ENCODE peak calls at places on chromosome X, in six cellular contexts. C, J, V, P, B and S are unnamed samples.

GRCh38 chrX:63400340-63400739 is 49.2 kb upstream of the SPIN4 start:
- DNase-seq in C (no peak), J (no peak), V (no peak), P (no peak), B (no peak), S (no peak)

GRCh38 chrX:641671-642435 is 11.3 kb downstream of the SHOX start:
- DNase-seq in C (no peak), J (peak), V (peak), P (no peak), B (peak), S (no peak)

GRCh38 chrX:53320543-53321215 is 39.3 kb upstream of the IQSEC2 start:
- DNase-seq in C (no peak), J (peak), V (peak), P (peak), B (peak), S (peak)

GRCh38 chrX:100642296-100642695 is 1.7 kb upstream of the SRPX2 start:
- DNase-seq in C (no peak), J (no peak), V (no peak), P (no peak), B (no peak), S (no peak)

GRCh38 chrX:120755066-120755846 is 120.4 kb downstream of the CT47B1 start:
- DNase-seq in C (no peak), J (no peak), V (no peak), P (peak), B (no peak), S (peak)

GRCh38 chrX:107978707-107979307 is 3.4 kb downstream of the TEX13B start:
- DNase-seq in C (peak), J (no peak), V (no peak), P (no peak), B (no peak), S (no peak)

GRCh38 chrX:134999469-134999868 is 8.7 kb downstream of the SMIM10 start:
- DNase-seq in C (peak), J (no peak), V (no peak), P (no peak), B (no peak), S (no peak)

GRCh38 chrX:11446331-11446730 is 153.1 kb downstream of the AMELX start:
- DNase-seq in C (no peak), J (no peak), V (no peak), P (no peak), B (no peak), S (no peak)

GRCh38 chrX:106619797-106620196 is 8.0 kb downstream of the RADX start:
- DNase-seq in C (peak), J (no peak), V (no peak), P (no peak), B (no peak), S (no peak)

GRCh38 chrX:71366674-71367256 is 608 bp downstream of the TAF1 start:
- DNase-seq in C (peak), J (peak), V (peak), P (no peak), B (no peak), S (no peak)

GRCh38 chrX:68666580-68666979 is 19.1 kb downstream of the STARD8 start:
- DNase-seq in C (no peak), J (no peak), V (no peak), P (no peak), B (no peak), S (no peak)

GRCh38 chrX:68660746-68661145 is 13.3 kb downstream of the STARD8 start:
- DNase-seq in C (no peak), J (no peak), V (no peak), P (no peak), B (no peak), S (no peak)

GRCh38 chrX:68669872-68670271 is 22.4 kb downstream of the STARD8 start:
- DNase-seq in C (no peak), J (no peak), V (no peak), P (no peak), B (no peak), S (no peak)

GRCh38 chrX:68669094-68669830 is 21.8 kb downstream of the STARD8 start:
- DNase-seq in C (no peak), J (no peak), V (no peak), P (no peak), B (no peak), S (no peak)

GRCh38 chrX:68665502-68665901 is 18.0 kb downstream of the STARD8 start:
- DNase-seq in C (no peak), J (no peak), V (peak), P (no peak), B (no peak), S (no peak)
- TF ChIP-seq CTCF in C (no peak), J (peak), V (no peak), P (no peak), B (no peak), S (no peak)

GRCh38 chrX:131818297-131818936 is 204.7 kb upstream of the STK26 start:
- DNase-seq in C (no peak), J (no peak), V (no peak), P (no peak), B (no peak), S (no peak)

GRCh38 chrX:131816551-131817136 is 206.5 kb upstream of the STK26 start:
- DNase-seq in C (no peak), J (no peak), V (peak), P (peak), B (peak), S (peak)

DNA sequence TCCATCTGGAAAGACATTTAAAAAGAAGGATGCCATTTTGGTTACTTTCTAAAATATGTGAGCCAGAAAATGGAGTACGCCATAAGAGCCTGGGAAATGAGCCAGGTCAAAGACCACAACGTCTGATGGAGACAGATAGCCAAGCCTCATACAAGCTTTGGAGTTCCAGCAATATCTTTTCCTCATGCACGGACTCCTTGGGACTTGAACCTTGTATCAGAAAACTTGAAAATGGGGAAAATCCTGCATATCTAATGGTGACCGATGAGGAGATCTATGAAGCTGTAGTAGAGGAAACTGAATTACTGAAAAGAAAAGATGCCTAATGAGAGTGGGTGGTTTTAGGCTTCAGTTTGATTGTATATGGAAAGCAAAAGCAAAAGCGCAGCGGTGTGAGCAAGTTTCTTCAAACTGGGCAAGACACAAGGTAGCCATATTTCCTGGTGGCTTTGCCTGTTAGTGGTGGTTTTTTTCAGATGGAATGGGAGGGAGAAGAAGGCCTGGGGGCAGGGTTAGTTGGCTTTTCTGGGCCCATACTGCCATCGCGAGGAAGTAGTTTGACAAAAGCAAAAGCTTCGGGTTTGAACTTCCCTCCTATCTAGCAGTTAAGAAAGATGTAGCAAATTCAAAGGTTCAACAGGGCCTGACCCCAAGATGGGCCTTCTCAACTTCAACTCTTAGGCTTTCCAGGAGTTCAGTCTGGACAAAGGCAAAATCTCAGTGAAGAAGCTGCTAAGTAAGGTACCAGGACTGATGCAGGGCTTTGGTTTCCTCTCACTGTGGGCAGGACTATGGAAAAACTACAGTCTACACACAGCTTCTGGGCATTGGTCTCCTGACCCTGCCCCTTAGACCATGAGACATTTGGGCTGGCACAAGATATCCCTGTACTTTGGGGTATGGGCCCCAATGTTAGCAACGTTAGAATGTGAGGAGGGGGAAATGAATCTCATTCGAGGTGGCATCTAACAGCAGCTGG is 210.0 kb upstream of the STK26 start:
- DNase-seq in C (peak), J (no peak), V (peak), P (peak), B (peak), S (peak)
- TF ChIP-seq CTCF in C (peak), J (peak), V (peak), P (peak), B (no peak), S (no peak)

GRCh38 chrX:16718824-16719333 is 533 bp upstream of the SYAP1 start:
- DNase-seq in C (no peak), J (no peak), V (no peak), P (no peak), B (no peak), S (no peak)

GRCh38 chrX:16725067-16725466 is 5.7 kb downstream of the SYAP1 start:
- DNase-seq in C (no peak), J (no peak), V (no peak), P (no peak), B (no peak), S (no peak)

GRCh38 chrX:16714504-16714903 is 2.0 kb upstream of the CTPS2 start:
- DNase-seq in C (no peak), J (no peak), V (no peak), P (no peak), B (no peak), S (no peak)

GRCh38 chrX:16722481-16722880 is 3.1 kb downstream of the SYAP1 start:
- DNase-seq in C (no peak), J (no peak), V (no peak), P (no peak), B (no peak), S (no peak)

GRCh38 chrX:16719334-16720084 is at the start of gene SYAP1:
- DNase-seq in C (peak), J (peak), V (peak), P (peak), B (peak), S (peak)
- TF ChIP-seq CTCF in C (no peak), J (no peak), V (no peak), P (no peak), B (no peak), S (no peak)

DNA sequence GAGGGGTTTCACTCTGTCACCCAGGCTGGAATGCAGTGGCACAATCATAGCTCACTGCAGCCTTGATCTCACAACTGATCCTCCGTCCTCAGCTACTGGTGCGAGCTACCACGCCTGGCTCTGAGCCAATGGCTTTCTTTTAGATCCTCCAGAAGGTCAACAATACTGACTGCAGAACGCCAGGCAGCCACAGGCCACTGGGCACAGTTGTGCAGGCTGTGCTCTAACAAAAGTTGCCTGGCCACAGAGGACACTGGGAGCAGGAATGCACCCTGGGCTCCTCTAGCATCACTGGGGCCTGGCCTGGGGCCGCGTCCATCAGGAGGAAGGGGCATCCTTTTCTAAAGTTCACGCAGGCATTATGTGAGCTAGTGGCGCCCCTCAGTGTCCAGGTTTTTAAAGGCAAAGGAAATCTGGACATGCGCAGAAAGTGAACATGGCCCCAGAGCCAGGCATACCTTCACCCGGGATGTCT is 14.9 kb upstream of the PORCN start:
- DNase-seq in C (no peak), J (no peak), V (no peak), P (peak), B (peak), S (no peak)
- TF ChIP-seq CTCF in C (no peak), J (peak), V (no peak), P (no peak), B (no peak), S (no peak)

DNA sequence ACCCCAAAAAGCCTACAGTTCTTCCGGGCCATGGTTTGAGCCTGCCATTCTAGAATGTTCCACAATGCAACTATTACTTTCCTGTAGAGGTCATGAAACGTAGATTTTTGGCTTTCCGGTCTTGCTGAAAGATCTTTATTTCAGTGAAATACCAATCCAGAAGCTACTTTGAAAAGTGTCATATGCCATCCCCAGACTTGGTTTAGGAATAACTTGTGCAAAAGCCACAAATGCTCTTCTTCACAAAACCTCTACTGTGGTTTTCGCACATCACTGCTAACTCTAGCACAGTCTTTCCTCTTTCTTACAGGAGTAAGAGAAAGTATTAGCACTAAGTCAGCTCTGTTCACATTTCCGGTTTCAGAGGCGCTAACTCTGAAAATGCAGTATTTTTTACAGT is 12.7 kb upstream of the CD40LG start:
- DNase-seq in C (no peak), J (no peak), V (no peak), P (no peak), B (no peak), S (no peak)
- TF ChIP-seq CTCF in C (no peak), J (no peak), V (no peak), P (no peak), B (no peak), S (no peak)

DNA sequence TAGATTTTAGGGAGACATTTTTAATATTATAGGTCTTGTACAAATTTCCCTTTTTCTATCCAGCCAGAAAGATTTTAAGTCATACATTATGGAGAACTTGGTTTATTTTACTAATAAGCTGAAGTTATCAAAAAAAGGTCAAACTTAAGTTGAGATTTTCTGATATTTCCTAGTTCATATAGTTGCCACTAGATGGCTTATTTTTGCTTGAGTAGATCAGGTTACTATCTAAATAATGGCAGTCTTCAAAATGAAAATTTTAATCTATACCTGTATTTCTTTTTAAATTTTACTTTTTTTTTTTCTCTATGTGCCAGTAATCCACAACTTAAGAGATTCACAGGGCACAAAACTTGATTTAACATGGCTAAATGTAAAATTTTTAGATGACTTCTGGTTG is 52.3 kb downstream of the USP9X start:
- DNase-seq in C (no peak), J (no peak), V (no peak), P (no peak), B (no peak), S (no peak)
- TF ChIP-seq CTCF in C (peak), J (peak), V (peak), P (peak), B (no peak), S (no peak)

DNA sequence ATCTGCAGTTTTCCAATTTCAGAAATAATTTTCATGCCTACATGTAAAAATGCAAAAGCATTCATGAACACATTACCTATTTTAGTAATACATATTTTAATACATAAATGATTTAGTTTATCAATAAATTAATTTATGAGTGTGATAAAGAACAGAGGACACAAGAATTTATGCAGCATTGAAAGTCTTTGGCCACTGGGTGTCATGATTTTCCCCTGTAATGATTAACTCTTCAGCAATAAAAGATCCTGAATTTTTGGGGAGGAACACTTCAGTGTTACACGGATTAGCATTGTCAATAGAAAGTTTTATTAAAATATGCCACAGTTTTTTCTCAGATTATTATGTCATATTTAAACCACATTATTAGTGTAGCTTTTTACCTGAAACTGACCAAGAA is 8.6 kb upstream of the VCX2 start:
- DNase-seq in C (peak), J (no peak), V (no peak), P (no peak), B (no peak), S (no peak)
- TF ChIP-seq CTCF in C (no peak), J (peak), V (peak), P (no peak), B (no peak), S (no peak)